ENCODE peak calls at places on chromosomes 16 and 17, in five cellular contexts. N is HEK293T; Y is mammary epithelial cell; M is mesendoderm; T is stimulated activated CD8-positive, alpha-beta memory T cell treated with anti-CD3 and anti-CD28 coated beads, Interleukin-4, amount 100 ng/mL, for 48 hours. K is an unnamed sample.

GRCh38 chr16:383326-384020 is 1.7 kb upstream of the PGAP6 start:
- DNase-seq in N (no peak), Y (peak), M (peak), T (peak), K (peak)

GRCh38 chr17:47205419-47205963 is 3.7 kb upstream of the MYL4 start:
- DNase-seq in N (peak), Y (peak), M (peak), T (peak), K (peak)

GRCh38 chr17:79095345-79096055 is 20.9 kb downstream of the ENGASE start:
- DNase-seq in N (no peak), Y (peak), M (no peak), T (no peak), K (no peak)

GRCh38 chr17:40025991-40026815 is 11.0 kb downstream of the CSF3 start:
- DNase-seq in N (no peak), Y (peak), M (no peak), T (no peak), K (no peak)

GRCh38 chr16:78929798-78930197 is 670.7 kb downstream of the MAF start:
- DNase-seq in N (no peak), Y (no peak), M (no peak), T (no peak), K (no peak)

GRCh38 chr16:11389631-11390565 is 44.6 kb downstream of the RMI2 start:
- DNase-seq in N (no peak), Y (no peak), M (no peak), T (no peak), K (peak)

GRCh38 chr17:68603027-68603426 is 1.9 kb upstream of the FAM20A start:
- DNase-seq in N (no peak), Y (no peak), M (no peak), T (no peak), K (no peak)

GRCh38 chr17:61406543-61406845 is 6.9 kb downstream of the TBX2 start:
- DNase-seq in N (no peak), Y (no peak), M (no peak), T (no peak), K (no peak)

GRCh38 chr17:79979841-79980215 is 55.8 kb downstream of the TBC1D16 start:
- DNase-seq in N (no peak), Y (no peak), M (no peak), T (no peak), K (peak)

K was measured in endodermal cell.